ENCODE peak calls at places on chromosomes 1 and 21, in ten cellular contexts. One of them, this sample, is unnamed.

GRCh38 chr1:155173478-155174333 is at the start of gene TRIM46:
- DNase-seq in body of pancreas: no peak
- DNase-seq in cardiac septum: peak; percentile 74
- DNase-seq in dorsolateral prefrontal cortex: peak; percentile 62
- DNase-seq in anterior cingulate cortex: peak; percentile 49
- DNase-seq in activated CD4-positive, alpha-beta T cell treated with anti-CD3 and anti-CD28 coated beads for 48 hours: peak; percentile 82
- DNase-seq in H7: peak; percentile 95
- DNase-seq in stimulated activated CD8-positive, alpha-beta memory T cell treated with anti-CD3 and anti-CD28 coated beads, Interleukin-15, amount 100 ng/mL, for 4 hours: peak; percentile 64
- DNase-seq in brain microvascular endothelial cell: peak; percentile 49
- DNase-seq in NCI-H1417 treated with DMSO at 0.1 percent for 48 hours: peak; percentile 60
- DNase-seq in this sample: peak; percentile 58

GRCh38 chr21:17548262-17548661 is 35.4 kb downstream of the CXADR start:
- DNase-seq in body of pancreas: no peak
- DNase-seq in cardiac septum: no peak
- DNase-seq in dorsolateral prefrontal cortex: no peak
- DNase-seq in anterior cingulate cortex: no peak
- DNase-seq in activated CD4-positive, alpha-beta T cell treated with anti-CD3 and anti-CD28 coated beads for 48 hours: no peak
- DNase-seq in H7: no peak
- DNase-seq in stimulated activated CD8-positive, alpha-beta memory T cell treated with anti-CD3 and anti-CD28 coated beads, Interleukin-15, amount 100 ng/mL, for 4 hours: no peak
- DNase-seq in brain microvascular endothelial cell: no peak
- DNase-seq in NCI-H1417 treated with DMSO at 0.1 percent for 48 hours: no peak
- DNase-seq in this sample: no peak

GRCh38 chr1:202888507-202889360 is at the start of gene RABIF:
- DNase-seq in body of pancreas: peak; percentile 99
- DNase-seq in cardiac septum: peak; percentile 98
- DNase-seq in dorsolateral prefrontal cortex: peak; percentile 96
- DNase-seq in anterior cingulate cortex: peak; percentile 94
- DNase-seq in activated CD4-positive, alpha-beta T cell treated with anti-CD3 and anti-CD28 coated beads for 48 hours: peak; percentile 98
- DNase-seq in H7: peak; percentile 98
- DNase-seq in stimulated activated CD8-positive, alpha-beta memory T cell treated with anti-CD3 and anti-CD28 coated beads, Interleukin-15, amount 100 ng/mL, for 4 hours: peak; percentile 92
- DNase-seq in brain microvascular endothelial cell: peak; percentile 94
- DNase-seq in NCI-H1417 treated with DMSO at 0.1 percent for 48 hours: peak; percentile 93
- DNase-seq in this sample: peak; percentile 97

GRCh38 chr1:56430141-56430839 is 149.1 kb downstream of the PLPP3 start:
- DNase-seq in body of pancreas: no peak
- DNase-seq in cardiac septum: no peak
- DNase-seq in dorsolateral prefrontal cortex: no peak
- DNase-seq in anterior cingulate cortex: no peak
- DNase-seq in activated CD4-positive, alpha-beta T cell treated with anti-CD3 and anti-CD28 coated beads for 48 hours: no peak
- DNase-seq in H7: no peak
- DNase-seq in stimulated activated CD8-positive, alpha-beta memory T cell treated with anti-CD3 and anti-CD28 coated beads, Interleukin-15, amount 100 ng/mL, for 4 hours: no peak
- DNase-seq in brain microvascular endothelial cell: no peak
- DNase-seq in NCI-H1417 treated with DMSO at 0.1 percent for 48 hours: no peak
- DNase-seq in this sample: no peak

GRCh38 chr1:227764019-227764391 is 28.8 kb downstream of the SNAP47 start:
- DNase-seq in body of pancreas: no peak
- DNase-seq in cardiac septum: no peak
- DNase-seq in dorsolateral prefrontal cortex: no peak
- DNase-seq in anterior cingulate cortex: no peak
- DNase-seq in activated CD4-positive, alpha-beta T cell treated with anti-CD3 and anti-CD28 coated beads for 48 hours: no peak
- DNase-seq in H7: peak; percentile 43
- DNase-seq in stimulated activated CD8-positive, alpha-beta memory T cell treated with anti-CD3 and anti-CD28 coated beads, Interleukin-15, amount 100 ng/mL, for 4 hours: no peak
- DNase-seq in brain microvascular endothelial cell: no peak
- DNase-seq in NCI-H1417 treated with DMSO at 0.1 percent for 48 hours: no peak
- DNase-seq in this sample: no peak

GRCh38 chr1:108892356-108893140 is 15.8 kb downstream of the GPSM2 start:
- DNase-seq in body of pancreas: no peak
- DNase-seq in cardiac septum: no peak
- DNase-seq in dorsolateral prefrontal cortex: no peak
- DNase-seq in anterior cingulate cortex: no peak
- DNase-seq in activated CD4-positive, alpha-beta T cell treated with anti-CD3 and anti-CD28 coated beads for 48 hours: no peak
- DNase-seq in H7: no peak
- DNase-seq in stimulated activated CD8-positive, alpha-beta memory T cell treated with anti-CD3 and anti-CD28 coated beads, Interleukin-15, amount 100 ng/mL, for 4 hours: no peak
- DNase-seq in brain microvascular endothelial cell: peak; percentile 19
- DNase-seq in NCI-H1417 treated with DMSO at 0.1 percent for 48 hours: no peak
- DNase-seq in this sample: no peak

GRCh38 chr1:175198332-175198731 is 5.8 kb upstream of the KIAA0040 start:
- DNase-seq in body of pancreas: no peak
- DNase-seq in cardiac septum: no peak
- DNase-seq in dorsolateral prefrontal cortex: no peak
- DNase-seq in anterior cingulate cortex: no peak
- DNase-seq in activated CD4-positive, alpha-beta T cell treated with anti-CD3 and anti-CD28 coated beads for 48 hours: no peak
- DNase-seq in H7: no peak
- DNase-seq in stimulated activated CD8-positive, alpha-beta memory T cell treated with anti-CD3 and anti-CD28 coated beads, Interleukin-15, amount 100 ng/mL, for 4 hours: no peak
- DNase-seq in brain microvascular endothelial cell: no peak
- DNase-seq in NCI-H1417 treated with DMSO at 0.1 percent for 48 hours: no peak
- DNase-seq in this sample: no peak

GRCh38 chr1:166875302-166875733 is 746 bp downstream of the TADA1 start:
- DNase-seq in body of pancreas: no peak
- DNase-seq in cardiac septum: no peak
- DNase-seq in dorsolateral prefrontal cortex: no peak
- DNase-seq in anterior cingulate cortex: no peak
- DNase-seq in activated CD4-positive, alpha-beta T cell treated with anti-CD3 and anti-CD28 coated beads for 48 hours: no peak
- DNase-seq in H7: peak; percentile 34
- DNase-seq in stimulated activated CD8-positive, alpha-beta memory T cell treated with anti-CD3 and anti-CD28 coated beads, Interleukin-15, amount 100 ng/mL, for 4 hours: no peak
- DNase-seq in brain microvascular endothelial cell: no peak
- DNase-seq in NCI-H1417 treated with DMSO at 0.1 percent for 48 hours: no peak
- DNase-seq in this sample: no peak

GRCh38 chr1:41019353-41019745 is 2.2 kb downstream of the SLFNL1 start:
- DNase-seq in body of pancreas: no peak
- DNase-seq in cardiac septum: no peak
- DNase-seq in dorsolateral prefrontal cortex: no peak
- DNase-seq in anterior cingulate cortex: no peak
- DNase-seq in activated CD4-positive, alpha-beta T cell treated with anti-CD3 and anti-CD28 coated beads for 48 hours: no peak
- DNase-seq in H7: no peak
- DNase-seq in stimulated activated CD8-positive, alpha-beta memory T cell treated with anti-CD3 and anti-CD28 coated beads, Interleukin-15, amount 100 ng/mL, for 4 hours: no peak
- DNase-seq in brain microvascular endothelial cell: no peak
- DNase-seq in NCI-H1417 treated with DMSO at 0.1 percent for 48 hours: no peak
- DNase-seq in this sample: no peak

GRCh38 chr21:37181059-37181458 is 86.1 kb downstream of the VPS26C start:
- DNase-seq in body of pancreas: no peak
- DNase-seq in cardiac septum: no peak
- DNase-seq in dorsolateral prefrontal cortex: no peak
- DNase-seq in anterior cingulate cortex: no peak
- DNase-seq in activated CD4-positive, alpha-beta T cell treated with anti-CD3 and anti-CD28 coated beads for 48 hours: no peak
- DNase-seq in H7: no peak
- DNase-seq in stimulated activated CD8-positive, alpha-beta memory T cell treated with anti-CD3 and anti-CD28 coated beads, Interleukin-15, amount 100 ng/mL, for 4 hours: no peak
- DNase-seq in brain microvascular endothelial cell: no peak
- DNase-seq in NCI-H1417 treated with DMSO at 0.1 percent for 48 hours: no peak
- DNase-seq in this sample: no peak

GRCh38 chr1:165153182-165153581 is 203.3 kb downstream of the LMX1A start:
- DNase-seq in body of pancreas: no peak
- DNase-seq in cardiac septum: no peak
- DNase-seq in dorsolateral prefrontal cortex: no peak
- DNase-seq in anterior cingulate cortex: no peak
- DNase-seq in activated CD4-positive, alpha-beta T cell treated with anti-CD3 and anti-CD28 coated beads for 48 hours: no peak
- DNase-seq in H7: peak; percentile 8
- DNase-seq in stimulated activated CD8-positive, alpha-beta memory T cell treated with anti-CD3 and anti-CD28 coated beads, Interleukin-15, amount 100 ng/mL, for 4 hours: no peak
- DNase-seq in brain microvascular endothelial cell: no peak
- DNase-seq in NCI-H1417 treated with DMSO at 0.1 percent for 48 hours: no peak
- DNase-seq in this sample: no peak

GRCh38 chr1:3021801-3022401 is 634 bp downstream of the ACTRT2 start:
- DNase-seq in body of pancreas: no peak
- DNase-seq in cardiac septum: peak; percentile 53
- DNase-seq in dorsolateral prefrontal cortex: peak; percentile 15
- DNase-seq in anterior cingulate cortex: no peak
- DNase-seq in activated CD4-positive, alpha-beta T cell treated with anti-CD3 and anti-CD28 coated beads for 48 hours: no peak
- DNase-seq in H7: no peak
- DNase-seq in stimulated activated CD8-positive, alpha-beta memory T cell treated with anti-CD3 and anti-CD28 coated beads, Interleukin-15, amount 100 ng/mL, for 4 hours: no peak
- DNase-seq in brain microvascular endothelial cell: no peak
- DNase-seq in NCI-H1417 treated with DMSO at 0.1 percent for 48 hours: no peak
- DNase-seq in this sample: no peak

GRCh38 chr1:210264521-210265380 is 32.2 kb downstream of the SERTAD4 start:
- DNase-seq in body of pancreas: no peak
- DNase-seq in cardiac septum: no peak
- DNase-seq in dorsolateral prefrontal cortex: no peak
- DNase-seq in anterior cingulate cortex: no peak
- DNase-seq in activated CD4-positive, alpha-beta T cell treated with anti-CD3 and anti-CD28 coated beads for 48 hours: no peak
- DNase-seq in H7: peak; percentile 55
- DNase-seq in stimulated activated CD8-positive, alpha-beta memory T cell treated with anti-CD3 and anti-CD28 coated beads, Interleukin-15, amount 100 ng/mL, for 4 hours: no peak
- DNase-seq in brain microvascular endothelial cell: no peak
- DNase-seq in NCI-H1417 treated with DMSO at 0.1 percent for 48 hours: no peak
- DNase-seq in this sample: no peak

GRCh38 chr1:230794871-230795645 is 47.9 kb downstream of the CAPN9 start:
- DNase-seq in body of pancreas: no peak
- DNase-seq in cardiac septum: no peak
- DNase-seq in dorsolateral prefrontal cortex: no peak
- DNase-seq in anterior cingulate cortex: no peak
- DNase-seq in activated CD4-positive, alpha-beta T cell treated with anti-CD3 and anti-CD28 coated beads for 48 hours: no peak
- DNase-seq in H7: no peak
- DNase-seq in stimulated activated CD8-positive, alpha-beta memory T cell treated with anti-CD3 and anti-CD28 coated beads, Interleukin-15, amount 100 ng/mL, for 4 hours: no peak
- DNase-seq in brain microvascular endothelial cell: no peak
- DNase-seq in NCI-H1417 treated with DMSO at 0.1 percent for 48 hours: no peak
- DNase-seq in this sample: peak; percentile 26

This sample was measured in left lobe of liver.